ENCODE peak calls at places on chromosomes 13 and 19, in six cellular contexts. One of them, this sample, is unnamed.

GRCh38 chr13:19910336-19911072 is 47.1 kb upstream of the ZMYM5 start:
- DNase-seq in mesenchymal stem cell: peak
- DNase-seq in OCI-LY7: no peak
- DNase-seq in activated gamma-delta T cell: no peak
- DNase-seq in stimulated activated CD8-positive, alpha-beta memory T cell treated with anti-CD3 and anti-CD28 coated beads, Interleukin-2, amount 100 ng/mL, for 1 hour: no peak
- DNase-seq in GM23248: peak
- DNase-seq in this sample: peak

GRCh38 chr13:96947343-96947910 is 46.8 kb downstream of the OXGR1 start:
- DNase-seq in GM23248: no peak
- DNase-seq in activated gamma-delta T cell: no peak
- DNase-seq in stimulated activated CD8-positive, alpha-beta memory T cell treated with anti-CD3 and anti-CD28 coated beads, Interleukin-2, amount 100 ng/mL, for 1 hour: no peak
- DNase-seq in OCI-LY7: no peak
- DNase-seq in mesenchymal stem cell: no peak
- DNase-seq in this sample: no peak

GRCh38 chr19:40750035-40750284 is 317 bp downstream of the ACTMAP start:
- DNase-seq in GM23248: peak
- DNase-seq in stimulated activated CD8-positive, alpha-beta memory T cell treated with anti-CD3 and anti-CD28 coated beads, Interleukin-2, amount 100 ng/mL, for 1 hour: no peak
- DNase-seq in OCI-LY7: no peak
- DNase-seq in mesenchymal stem cell: no peak
- DNase-seq in activated gamma-delta T cell: no peak
- DNase-seq in this sample: no peak

GRCh38 chr13:64529874-64530485 is 2700.2 kb downstream of the PCDH9 start:
- DNase-seq in stimulated activated CD8-positive, alpha-beta memory T cell treated with anti-CD3 and anti-CD28 coated beads, Interleukin-2, amount 100 ng/mL, for 1 hour: no peak
- DNase-seq in GM23248: peak
- DNase-seq in mesenchymal stem cell: peak
- DNase-seq in OCI-LY7: peak
- DNase-seq in activated gamma-delta T cell: no peak
- DNase-seq in this sample: peak

GRCh38 chr13:42660367-42660965 is 86.5 kb downstream of the TNFSF11 start:
- DNase-seq in GM23248: peak
- DNase-seq in OCI-LY7: peak
- DNase-seq in stimulated activated CD8-positive, alpha-beta memory T cell treated with anti-CD3 and anti-CD28 coated beads, Interleukin-2, amount 100 ng/mL, for 1 hour: no peak
- DNase-seq in activated gamma-delta T cell: no peak
- DNase-seq in mesenchymal stem cell: peak
- DNase-seq in this sample: peak

GRCh38 chr19:5881543-5882299 is 11.4 kb upstream of the FUT5 start:
- DNase-seq in GM23248: no peak
- DNase-seq in OCI-LY7: no peak
- DNase-seq in stimulated activated CD8-positive, alpha-beta memory T cell treated with anti-CD3 and anti-CD28 coated beads, Interleukin-2, amount 100 ng/mL, for 1 hour: no peak
- DNase-seq in mesenchymal stem cell: no peak
- DNase-seq in activated gamma-delta T cell: no peak
- DNase-seq in this sample: no peak

GRCh38 chr19:3450796-3451411 is 29.4 kb downstream of the SMIM24 start:
- DNase-seq in activated gamma-delta T cell: no peak
- DNase-seq in GM23248: peak
- DNase-seq in OCI-LY7: no peak
- DNase-seq in stimulated activated CD8-positive, alpha-beta memory T cell treated with anti-CD3 and anti-CD28 coated beads, Interleukin-2, amount 100 ng/mL, for 1 hour: no peak
- DNase-seq in mesenchymal stem cell: peak
- DNase-seq in this sample: peak

GRCh38 chr19:51531349-51532315 is at the start of gene SIGLEC6:
- DNase-seq in mesenchymal stem cell: no peak
- DNase-seq in GM23248: no peak
- DNase-seq in OCI-LY7: peak
- DNase-seq in activated gamma-delta T cell: no peak
- DNase-seq in stimulated activated CD8-positive, alpha-beta memory T cell treated with anti-CD3 and anti-CD28 coated beads, Interleukin-2, amount 100 ng/mL, for 1 hour: no peak
- DNase-seq in this sample: no peak

GRCh38 chr13:100130092-100130491 is 41.2 kb downstream of the PCCA start:
- DNase-seq in mesenchymal stem cell: no peak
- DNase-seq in activated gamma-delta T cell: no peak
- DNase-seq in GM23248: peak
- DNase-seq in OCI-LY7: no peak
- DNase-seq in stimulated activated CD8-positive, alpha-beta memory T cell treated with anti-CD3 and anti-CD28 coated beads, Interleukin-2, amount 100 ng/mL, for 1 hour: no peak
- DNase-seq in this sample: peak

GRCh38 chr13:102197193-102197592 is 204.7 kb downstream of the FGF14 start:
- DNase-seq in OCI-LY7: no peak
- DNase-seq in mesenchymal stem cell: peak
- DNase-seq in activated gamma-delta T cell: no peak
- DNase-seq in stimulated activated CD8-positive, alpha-beta memory T cell treated with anti-CD3 and anti-CD28 coated beads, Interleukin-2, amount 100 ng/mL, for 1 hour: no peak
- DNase-seq in GM23248: peak
- DNase-seq in this sample: no peak

GRCh38 chr19:1046836-1047695 is 7.2 kb downstream of the ABCA7 start:
- DNase-seq in activated gamma-delta T cell: no peak
- DNase-seq in GM23248: no peak
- DNase-seq in OCI-LY7: no peak
- DNase-seq in mesenchymal stem cell: no peak
- DNase-seq in stimulated activated CD8-positive, alpha-beta memory T cell treated with anti-CD3 and anti-CD28 coated beads, Interleukin-2, amount 100 ng/mL, for 1 hour: no peak
- DNase-seq in this sample: no peak

GRCh38 chr19:4971424-4971793 is 2.5 kb downstream of the KDM4B start:
- DNase-seq in stimulated activated CD8-positive, alpha-beta memory T cell treated with anti-CD3 and anti-CD28 coated beads, Interleukin-2, amount 100 ng/mL, for 1 hour: no peak
- DNase-seq in mesenchymal stem cell: peak
- DNase-seq in OCI-LY7: peak
- DNase-seq in GM23248: peak
- DNase-seq in activated gamma-delta T cell: no peak
- DNase-seq in this sample: peak

GRCh38 chr13:74289130-74289529 is 154.9 kb upstream of the KLF12 start:
- DNase-seq in mesenchymal stem cell: no peak
- DNase-seq in OCI-LY7: no peak
- DNase-seq in activated gamma-delta T cell: no peak
- DNase-seq in stimulated activated CD8-positive, alpha-beta memory T cell treated with anti-CD3 and anti-CD28 coated beads, Interleukin-2, amount 100 ng/mL, for 1 hour: no peak
- DNase-seq in GM23248: no peak
- DNase-seq in this sample: peak

GRCh38 chr13:49371943-49372636 is 71.8 kb downstream of the CAB39L start:
- DNase-seq in stimulated activated CD8-positive, alpha-beta memory T cell treated with anti-CD3 and anti-CD28 coated beads, Interleukin-2, amount 100 ng/mL, for 1 hour: no peak
- DNase-seq in GM23248: no peak
- DNase-seq in mesenchymal stem cell: no peak
- DNase-seq in OCI-LY7: peak
- DNase-seq in activated gamma-delta T cell: no peak
- DNase-seq in this sample: peak

GRCh38 chr13:37107868-37108267 is 2.4 kb upstream of the CSNK1A1L start:
- DNase-seq in activated gamma-delta T cell: no peak
- DNase-seq in stimulated activated CD8-positive, alpha-beta memory T cell treated with anti-CD3 and anti-CD28 coated beads, Interleukin-2, amount 100 ng/mL, for 1 hour: no peak
- DNase-seq in OCI-LY7: no peak
- DNase-seq in mesenchymal stem cell: no peak
- DNase-seq in GM23248: no peak
- DNase-seq in this sample: no peak

GRCh38 chr13:30864352-30865130 is 41.5 kb upstream of the MEDAG start:
- DNase-seq in stimulated activated CD8-positive, alpha-beta memory T cell treated with anti-CD3 and anti-CD28 coated beads, Interleukin-2, amount 100 ng/mL, for 1 hour: no peak
- DNase-seq in mesenchymal stem cell: peak
- DNase-seq in GM23248: peak
- DNase-seq in activated gamma-delta T cell: no peak
- DNase-seq in OCI-LY7: no peak
- DNase-seq in this sample: peak

GRCh38 chr13:95217920-95218830 is 83.1 kb downstream of the ABCC4 start:
- DNase-seq in GM23248: no peak
- DNase-seq in stimulated activated CD8-positive, alpha-beta memory T cell treated with anti-CD3 and anti-CD28 coated beads, Interleukin-2, amount 100 ng/mL, for 1 hour: no peak
- DNase-seq in activated gamma-delta T cell: no peak
- DNase-seq in mesenchymal stem cell: peak
- DNase-seq in OCI-LY7: no peak
- DNase-seq in this sample: no peak

GRCh38 chr19:55319786-55320185 is 5.4 kb downstream of the TMEM150B start:
- DNase-seq in activated gamma-delta T cell: no peak
- DNase-seq in GM23248: peak
- DNase-seq in mesenchymal stem cell: peak
- DNase-seq in OCI-LY7: peak
- DNase-seq in stimulated activated CD8-positive, alpha-beta memory T cell treated with anti-CD3 and anti-CD28 coated beads, Interleukin-2, amount 100 ng/mL, for 1 hour: no peak
- DNase-seq in this sample: peak

GRCh38 chr19:2798733-2799132 is 13.4 kb downstream of the THOP1 start:
- DNase-seq in OCI-LY7: no peak
- DNase-seq in mesenchymal stem cell: no peak
- DNase-seq in GM23248: peak
- DNase-seq in stimulated activated CD8-positive, alpha-beta memory T cell treated with anti-CD3 and anti-CD28 coated beads, Interleukin-2, amount 100 ng/mL, for 1 hour: no peak
- DNase-seq in activated gamma-delta T cell: no peak
- DNase-seq in this sample: peak

GRCh38 chr13:24223341-24224231 is 63.1 kb downstream of the SPATA13 start:
- DNase-seq in activated gamma-delta T cell: no peak
- DNase-seq in OCI-LY7: no peak
- DNase-seq in stimulated activated CD8-positive, alpha-beta memory T cell treated with anti-CD3 and anti-CD28 coated beads, Interleukin-2, amount 100 ng/mL, for 1 hour: no peak
- DNase-seq in mesenchymal stem cell: no peak
- DNase-seq in GM23248: no peak
- DNase-seq in this sample: no peak

GRCh38 chr19:39998511-39998910 is 1.7 kb downstream of the ZNF546 start:
- DNase-seq in OCI-LY7: no peak
- DNase-seq in stimulated activated CD8-positive, alpha-beta memory T cell treated with anti-CD3 and anti-CD28 coated beads, Interleukin-2, amount 100 ng/mL, for 1 hour: no peak
- DNase-seq in mesenchymal stem cell: no peak
- DNase-seq in GM23248: peak
- DNase-seq in activated gamma-delta T cell: no peak
- DNase-seq in this sample: peak

GRCh38 chr19:5495792-5496191 is 40.6 kb downstream of the ZNRF4 start:
- DNase-seq in activated gamma-delta T cell: no peak
- DNase-seq in GM23248: no peak
- DNase-seq in mesenchymal stem cell: no peak
- DNase-seq in stimulated activated CD8-positive, alpha-beta memory T cell treated with anti-CD3 and anti-CD28 coated beads, Interleukin-2, amount 100 ng/mL, for 1 hour: no peak
- DNase-seq in OCI-LY7: no peak
- DNase-seq in this sample: no peak

GRCh38 chr19:39145180-39145953 is 19.8 kb downstream of the PAK4 start:
- DNase-seq in activated gamma-delta T cell: no peak
- DNase-seq in GM23248: no peak
- DNase-seq in OCI-LY7: no peak
- DNase-seq in mesenchymal stem cell: no peak
- DNase-seq in stimulated activated CD8-positive, alpha-beta memory T cell treated with anti-CD3 and anti-CD28 coated beads, Interleukin-2, amount 100 ng/mL, for 1 hour: no peak
- DNase-seq in this sample: no peak

GRCh38 chr19:56193981-56194380 is 3.6 kb downstream of the ZSCAN5B start:
- DNase-seq in OCI-LY7: no peak
- DNase-seq in GM23248: no peak
- DNase-seq in mesenchymal stem cell: no peak
- DNase-seq in stimulated activated CD8-positive, alpha-beta memory T cell treated with anti-CD3 and anti-CD28 coated beads, Interleukin-2, amount 100 ng/mL, for 1 hour: no peak
- DNase-seq in activated gamma-delta T cell: no peak
- DNase-seq in this sample: no peak

GRCh38 chr13:36862002-36862706 is 43.1 kb downstream of the RFXAP start:
- DNase-seq in GM23248: peak
- DNase-seq in mesenchymal stem cell: no peak
- DNase-seq in OCI-LY7: no peak
- DNase-seq in stimulated activated CD8-positive, alpha-beta memory T cell treated with anti-CD3 and anti-CD28 coated beads, Interleukin-2, amount 100 ng/mL, for 1 hour: no peak
- DNase-seq in activated gamma-delta T cell: no peak
- DNase-seq in this sample: no peak

GRCh38 chr19:53808710-53809125 is 15.4 kb downstream of the NLRP12 start:
- DNase-seq in mesenchymal stem cell: peak
- DNase-seq in GM23248: peak
- DNase-seq in activated gamma-delta T cell: no peak
- DNase-seq in OCI-LY7: peak
- DNase-seq in stimulated activated CD8-positive, alpha-beta memory T cell treated with anti-CD3 and anti-CD28 coated beads, Interleukin-2, amount 100 ng/mL, for 1 hour: no peak
- DNase-seq in this sample: peak

GRCh38 chr13:99028890-99029289 is 51.0 kb upstream of the DOCK9 start:
- DNase-seq in GM23248: no peak
- DNase-seq in activated gamma-delta T cell: no peak
- DNase-seq in OCI-LY7: peak
- DNase-seq in stimulated activated CD8-positive, alpha-beta memory T cell treated with anti-CD3 and anti-CD28 coated beads, Interleukin-2, amount 100 ng/mL, for 1 hour: peak
- DNase-seq in mesenchymal stem cell: no peak
- DNase-seq in this sample: no peak